ENCODE peak calls at places on chromosomes 3 and 15, in six cellular contexts. One of them, this sample, is unnamed.

GRCh38 chr15:40343512-40343911 is 2.8 kb upstream of the CCDC9B start:
- DNase-seq in trophoblast cell: no peak
- DNase-seq in activated naive CD4-positive, alpha-beta T cell: no peak
- DNase-seq in NCI-H1694 treated with DMSO at 0.1 percent for 48 hours: no peak
- DNase-seq in psoas muscle: no peak
- DNase-seq in T-helper 2 cell: no peak
- DNase-seq in this sample: peak

GRCh38 chr3:133377396-133377795 is 22.5 kb upstream of the BFSP2 start:
- DNase-seq in psoas muscle: no peak
- DNase-seq in activated naive CD4-positive, alpha-beta T cell: no peak
- DNase-seq in NCI-H1694 treated with DMSO at 0.1 percent for 48 hours: peak
- DNase-seq in T-helper 2 cell: no peak
- DNase-seq in trophoblast cell: peak
- DNase-seq in this sample: peak

GRCh38 chr3:178483704-178484103 is 52.5 kb upstream of the KCNMB2 start:
- DNase-seq in NCI-H1694 treated with DMSO at 0.1 percent for 48 hours: no peak
- DNase-seq in psoas muscle: no peak
- DNase-seq in activated naive CD4-positive, alpha-beta T cell: no peak
- DNase-seq in T-helper 2 cell: no peak
- DNase-seq in trophoblast cell: peak
- DNase-seq in this sample: no peak

GRCh38 chr3:141643391-141643790 is 94.7 kb upstream of the RNF7 start:
- DNase-seq in NCI-H1694 treated with DMSO at 0.1 percent for 48 hours: no peak
- DNase-seq in trophoblast cell: peak
- DNase-seq in psoas muscle: no peak
- DNase-seq in activated naive CD4-positive, alpha-beta T cell: no peak
- DNase-seq in T-helper 2 cell: no peak
- DNase-seq in this sample: no peak

GRCh38 chr15:83653639-83654378 is at the start of gene ADAMTSL3:
- DNase-seq in NCI-H1694 treated with DMSO at 0.1 percent for 48 hours: no peak
- DNase-seq in activated naive CD4-positive, alpha-beta T cell: no peak
- DNase-seq in T-helper 2 cell: no peak
- DNase-seq in trophoblast cell: peak
- DNase-seq in psoas muscle: peak
- DNase-seq in this sample: peak

GRCh38 chr15:76546805-76547204 is 210.2 kb downstream of the ISL2 start:
- DNase-seq in T-helper 2 cell: no peak
- DNase-seq in trophoblast cell: no peak
- DNase-seq in activated naive CD4-positive, alpha-beta T cell: no peak
- DNase-seq in psoas muscle: no peak
- DNase-seq in NCI-H1694 treated with DMSO at 0.1 percent for 48 hours: no peak
- DNase-seq in this sample: no peak

GRCh38 chr3:16884748-16885587 is at the start of gene PLCL2:
- DNase-seq in activated naive CD4-positive, alpha-beta T cell: peak
- DNase-seq in T-helper 2 cell: peak
- DNase-seq in psoas muscle: peak
- DNase-seq in NCI-H1694 treated with DMSO at 0.1 percent for 48 hours: peak
- DNase-seq in trophoblast cell: peak
- DNase-seq in this sample: peak

GRCh38 chr3:62597481-62597880 is 224.1 kb upstream of the FEZF2 start:
- DNase-seq in trophoblast cell: no peak
- DNase-seq in psoas muscle: no peak
- DNase-seq in activated naive CD4-positive, alpha-beta T cell: no peak
- DNase-seq in NCI-H1694 treated with DMSO at 0.1 percent for 48 hours: no peak
- DNase-seq in T-helper 2 cell: no peak
- DNase-seq in this sample: no peak

GRCh38 chr3:172213168-172213567 is 173.8 kb downstream of the FNDC3B start:
- DNase-seq in psoas muscle: no peak
- DNase-seq in activated naive CD4-positive, alpha-beta T cell: no peak
- DNase-seq in trophoblast cell: peak
- DNase-seq in NCI-H1694 treated with DMSO at 0.1 percent for 48 hours: no peak
- DNase-seq in T-helper 2 cell: no peak
- DNase-seq in this sample: peak

GRCh38 chr15:67138946-67139855 is 73.8 kb downstream of the SMAD3 start:
- DNase-seq in trophoblast cell: no peak
- DNase-seq in T-helper 2 cell: no peak
- DNase-seq in psoas muscle: no peak
- DNase-seq in NCI-H1694 treated with DMSO at 0.1 percent for 48 hours: no peak
- DNase-seq in activated naive CD4-positive, alpha-beta T cell: no peak
- DNase-seq in this sample: peak

This sample was measured in Daoy.